ENCODE peak calls at places on chromosomes 16 and 17, in five cellular contexts. N is right lobe of liver, V is heart left ventricle, H is breast epithelium, C is transverse colon. P is an unnamed sample.

GRCh38 chr17:48537316-48537715 is 6.5 kb upstream of the HOXB1 start:
- DNase-seq in N (no peak), V (no peak), H (no peak), C (no peak), P (no peak)

GRCh38 chr17:76867578-76868175 is 527 bp upstream of the MGAT5B start:
- DNase-seq in N (no peak), V (no peak), H (no peak), C (no peak), P (no peak)

GRCh38 chr17:47099451-47099986 is 89.6 kb downstream of the CDC27 start:
- DNase-seq in N (no peak), V (no peak), H (no peak), C (peak; percentile 11), P (no peak)

GRCh38 chr16:49411121-49411970 is 37.7 kb downstream of the C16orf78 start:
- DNase-seq in N (no peak), V (no peak), H (no peak), C (no peak), P (no peak)

GRCh38 chr17:65557349-65558310 is 3.8 kb downstream of the AXIN2 start:
- DNase-seq in N (no peak), V (no peak), H (no peak), C (no peak), P (no peak)

GRCh38 chr17:47704116-47704515 is 10.2 kb downstream of the TBKBP1 start:
- DNase-seq in N (peak; percentile 48), V (no peak), H (no peak), C (peak; percentile 29), P (no peak)

GRCh38 chr16:25108054-25108453 is 3.5 kb upstream of the LCMT1 start:
- DNase-seq in N (no peak), V (peak; percentile 46), H (no peak), C (peak; percentile 17), P (peak; percentile 64)

GRCh38 chr17:34178047-34178446 is 77.0 kb upstream of the CCL2 start:
- DNase-seq in N (no peak), V (no peak), H (no peak), C (no peak), P (no peak)

GRCh38 chr17:30433514-30433913 is 43.7 kb upstream of the GOSR1 start:
- DNase-seq in N (no peak), V (no peak), H (no peak), C (no peak), P (peak; percentile 54)

GRCh38 chr17:78868391-78868790 is 27.8 kb upstream of the USP36 start:
- DNase-seq in N (no peak), V (no peak), H (no peak), C (no peak), P (no peak)

GRCh38 chr17:76384987-76385891 is 830 bp downstream of the SPHK1 start:
- DNase-seq in N (no peak), V (peak; percentile 59), H (no peak), C (peak; percentile 49), P (peak; percentile 89)

GRCh38 chr16:4376126-4376819 is 4.6 kb downstream of the VASN start:
- DNase-seq in N (peak; percentile 97), V (peak; percentile 93), H (peak; percentile 71), C (peak; percentile 76), P (no peak)

GRCh38 chr17:76734080-76734840 is 2.9 kb downstream of the SRSF2 start:
- DNase-seq in N (no peak), V (no peak), H (no peak), C (no peak), P (peak; percentile 46)

GRCh38 chr17:17154981-17155380 is 51.2 kb downstream of the PLD6 start:
- DNase-seq in N (no peak), V (no peak), H (no peak), C (no peak), P (no peak)

GRCh38 chr16:31527617-31528287 is at the start of gene AHSP:
- DNase-seq in N (no peak), V (no peak), H (no peak), C (no peak), P (peak; percentile 96)

GRCh38 chr16:65309294-65309850 is 187.5 kb upstream of the CDH11 start:
- DNase-seq in N (no peak), V (no peak), H (no peak), C (no peak), P (no peak)

GRCh38 chr16:2214721-2214970 is at the start of gene PGP:
- DNase-seq in N (no peak), V (no peak), H (no peak), C (no peak), P (no peak)

GRCh38 chr16:1777375-1778199 is 4.7 kb upstream of the MRPS34 start:
- DNase-seq in N (peak; percentile 53), V (peak; percentile 28), H (no peak), C (no peak), P (no peak)

GRCh38 chr16:360698-361336 is 8.3 kb upstream of the AXIN1 start:
- DNase-seq in N (no peak), V (no peak), H (no peak), C (peak; percentile 5), P (no peak)
- TF ChIP-seq POLR2A in N (no peak), V (no peak), H (no peak), C (no peak), P (no peak)

GRCh38 chr17:81726004-81726403 is 13.9 kb downstream of the SLC25A10 start:
- DNase-seq in N (no peak), V (no peak), H (peak; percentile 78), C (no peak), P (no peak)

GRCh38 chr17:81723651-81724209 is 11.6 kb downstream of the SLC25A10 start:
- DNase-seq in N (no peak), V (no peak), H (no peak), C (peak; percentile 48), P (no peak)

GRCh38 chr17:81722184-81723120 is 10.4 kb downstream of the SLC25A10 start:
- DNase-seq in N (peak; percentile 98), V (peak; percentile 68), H (peak; percentile 97), C (peak; percentile 93), P (peak; percentile 53)

GRCh38 chr17:81731271-81731670 is 19.2 kb downstream of the SLC25A10 start:
- DNase-seq in N (no peak), V (no peak), H (no peak), C (no peak), P (no peak)

GRCh38 chr17:81727324-81728031 is 15.4 kb downstream of the SLC25A10 start:
- DNase-seq in N (peak; percentile 93), V (no peak), H (peak; percentile 73), C (peak; percentile 78), P (no peak)
- TF ChIP-seq POLR2A in N (peak; percentile 36), V (no peak), H (no peak), C (peak; percentile 29), P (no peak)

GRCh38 chr16:67000384-67001158 is 12.2 kb downstream of the CES4A start:
- DNase-seq in N (peak; percentile 62), V (peak; percentile 61), H (peak; percentile 62), C (peak; percentile 77), P (peak; percentile 25)
- TF ChIP-seq POLR2A in N (no peak), V (peak; percentile 15), H (no peak), C (no peak), P (no peak)

GRCh38 chr17:2835791-2836190 is 39.6 kb downstream of the RAP1GAP2 start:
- DNase-seq in N (no peak), V (no peak), H (no peak), C (no peak), P (peak; percentile 49)

GRCh38 chr17:2844386-2844785 is 48.1 kb downstream of the RAP1GAP2 start:
- DNase-seq in N (no peak), V (no peak), H (no peak), C (no peak), P (no peak)

GRCh38 chr17:2837147-2837561 is 40.9 kb downstream of the RAP1GAP2 start:
- DNase-seq in N (no peak), V (no peak), H (no peak), C (no peak), P (no peak)

GRCh38 chr17:2842464-2842863 is 46.2 kb downstream of the RAP1GAP2 start:
- DNase-seq in N (no peak), V (no peak), H (no peak), C (no peak), P (no peak)

DNA sequence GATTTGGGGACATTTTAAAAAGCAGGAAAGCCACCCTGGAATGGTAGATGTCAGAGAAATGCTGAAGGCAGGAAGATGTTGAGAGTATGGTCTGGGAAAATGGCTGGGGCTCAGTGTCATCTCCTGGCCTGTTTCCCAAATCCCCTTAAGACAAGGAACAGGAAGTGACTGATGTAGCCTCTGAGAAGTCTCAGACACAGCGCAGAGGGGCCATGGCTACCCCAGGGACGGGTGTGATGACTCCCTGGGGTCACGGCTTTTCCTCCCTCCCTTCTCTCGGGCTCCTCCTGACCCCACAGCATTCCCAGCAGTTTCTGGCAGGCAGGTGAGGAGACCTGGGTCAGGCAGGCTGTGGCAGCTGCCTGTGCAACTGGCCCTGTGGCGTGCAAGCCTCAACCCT is 45.4 kb downstream of the RAP1GAP2 start:
- DNase-seq in N (no peak), V (no peak), H (no peak), C (no peak), P (no peak)
- TF ChIP-seq POLR2A in N (no peak), V (no peak), H (no peak), C (no peak), P (no peak)

GRCh38 chr16:57999971-58000705 is at the start of gene ZNF319:
- DNase-seq in N (no peak), V (peak; percentile 46), H (no peak), C (no peak), P (no peak)

GRCh38 chr16:58001781-58002410 is 689 bp downstream of the USB1 start:
- DNase-seq in N (no peak), V (no peak), H (no peak), C (no peak), P (peak; percentile 39)

GRCh38 chr16:58002411-58002790 is 1.2 kb downstream of the USB1 start:
- DNase-seq in N (no peak), V (no peak), H (no peak), C (no peak), P (no peak)

GRCh38 chr16:57999366-57999970 is 1.0 kb downstream of the ZNF319 start:
- DNase-seq in N (no peak), V (no peak), H (no peak), C (no peak), P (peak; percentile 47)

DNA sequence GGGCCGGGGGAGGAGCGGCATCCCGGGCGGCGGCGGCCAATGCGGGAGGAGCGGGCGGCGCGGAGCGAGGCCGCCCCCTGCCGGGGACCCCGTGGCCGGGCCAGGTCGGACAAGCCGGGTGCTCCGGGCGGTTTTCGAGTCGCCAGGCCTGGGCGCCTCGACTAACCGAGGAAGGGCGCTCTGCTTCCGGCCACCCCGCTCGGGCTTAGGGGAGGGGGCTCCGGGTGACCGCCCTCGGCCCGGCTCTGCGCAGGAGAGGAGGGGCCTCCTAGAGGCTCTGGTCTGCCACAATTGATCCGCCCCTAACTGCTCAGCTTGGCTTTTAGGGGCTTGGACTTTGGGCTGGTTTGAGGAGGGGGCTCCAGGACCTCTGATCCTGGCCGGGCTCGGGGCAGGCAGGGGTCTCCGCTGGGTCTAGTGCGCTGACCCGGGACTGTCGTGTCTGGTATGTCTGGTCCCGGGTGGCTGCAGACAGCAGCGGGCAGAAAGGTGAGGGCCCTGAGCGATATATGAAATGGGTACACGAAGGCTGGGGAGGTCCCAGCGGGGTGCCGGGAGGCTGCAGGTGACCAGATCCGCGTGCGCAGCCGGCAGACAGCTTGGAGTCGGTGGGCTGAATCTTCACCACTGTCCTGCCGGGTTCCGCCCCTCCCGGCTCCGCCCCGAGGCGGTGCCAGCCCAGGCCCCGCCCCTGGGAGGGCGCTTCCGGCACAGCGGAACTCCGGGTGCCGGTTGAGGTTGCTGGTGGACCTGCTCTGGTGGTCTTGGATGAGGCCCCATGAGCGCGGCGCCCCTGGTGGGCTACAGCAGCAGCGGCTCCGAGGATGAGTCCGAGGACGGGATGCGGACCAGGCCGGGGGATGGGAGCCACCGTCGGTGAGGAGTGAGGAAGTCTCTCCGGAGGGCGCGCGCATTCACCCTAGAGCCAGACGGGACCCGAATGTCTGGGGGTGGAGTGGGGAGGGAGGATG is at the start of gene USB1:
- DNase-seq in N (peak; percentile 94), V (peak; percentile 92), H (peak; percentile 83), C (peak; percentile 89), P (peak; percentile 90)
- TF ChIP-seq POLR2A in N (peak; percentile 85), V (peak; percentile 88), H (peak; percentile 40), C (peak; percentile 71), P (peak; percentile 77)

GRCh38 chr16:11586856-11587642 is at the start of gene LITAF:
- DNase-seq in N (peak; percentile 76), V (peak; percentile 80), H (peak; percentile 66), C (peak; percentile 76), P (peak; percentile 56)
- TF ChIP-seq POLR2A in N (peak; percentile 95), V (peak; percentile 73), H (no peak), C (peak; percentile 52), P (peak; percentile 20)

P was measured in erythroblast.